ENCODE peak calls at places on chromosomes 7 and 10, in eight cellular contexts. G is astrocyte of the spinal cord, Q is astrocyte of the cerebellum, F is body of pancreas, Y is hepatocyte, E is AG04450, L is cardiac muscle cell, C is adrenal gland. O is an unnamed sample.
A peak's percentile ranks its signal among the peaks of the same experiment; 100 is the strongest.

GRCh38 chr7:23072043-23072442 is 33.5 kb upstream of the KLHL7 start:
- DNase-seq in Q (no peak), F (no peak), Y (no peak), L (peak; percentile 50), G (peak; percentile 12), C (no peak), E (no peak), O (no peak)

GRCh38 chr7:140342732-140343514 is 55.4 kb downstream of the SLC37A3 start:
- DNase-seq in Y (peak; percentile 30), Q (no peak), G (no peak), C (peak; percentile 47), L (peak; percentile 48), F (peak; percentile 53), E (no peak), O (peak; percentile 49)

GRCh38 chr7:131231381-131232220 is 96.1 kb upstream of the MKLN1 start:
- DNase-seq in L (peak; percentile 76), Q (no peak), E (peak; percentile 41), Y (no peak), F (peak; percentile 35), G (peak; percentile 68), C (no peak), O (peak; percentile 31)

GRCh38 chr7:157116762-157117161 is 22.0 kb upstream of the UBE3C start:
- DNase-seq in L (no peak), Y (no peak), E (no peak), C (no peak), G (no peak), Q (no peak), F (no peak), O (no peak)

GRCh38 chr10:131771634-131772358 is 129.0 kb upstream of the PPP2R2D start:
- DNase-seq in Y (no peak), F (no peak), G (no peak), Q (no peak), E (no peak), L (no peak), C (no peak), O (no peak)

GRCh38 chr10:124075116-124075955 is 18.1 kb downstream of the CHST15 start:
- DNase-seq in F (no peak), G (peak; percentile 16), L (no peak), E (no peak), Y (no peak), C (peak; percentile 43), Q (no peak), O (no peak)

GRCh38 chr10:114631678-114632417 is 26.2 kb downstream of the ABLIM1 start:
- DNase-seq in L (peak; percentile 13), G (peak; percentile 42), C (peak; percentile 54), Q (no peak), E (no peak), F (peak; percentile 54), Y (peak; percentile 85), O (peak; percentile 67)

GRCh38 chr10:123044391-123044790 is 35.6 kb downstream of the ACADSB start:
- DNase-seq in E (no peak), G (peak; percentile 11), Q (peak; percentile 5), F (no peak), L (peak; percentile 6), Y (no peak), C (no peak), O (no peak)

GRCh38 chr7:113172726-113173125 is 54.4 kb upstream of the SMIM30 start:
- DNase-seq in G (no peak), L (no peak), E (no peak), C (no peak), Y (no peak), Q (no peak), F (no peak), O (no peak)

GRCh38 chr10:71974489-71975011 is 10.4 kb downstream of the CHST3 start:
- DNase-seq in G (peak; percentile 59), Q (no peak), C (peak; percentile 76), F (no peak), Y (no peak), E (no peak), L (peak; percentile 27), O (no peak)

GRCh38 chr10:68251146-68251545 is 19.2 kb upstream of the ATOH7 start:
- DNase-seq in E (no peak), C (no peak), Q (no peak), L (no peak), Y (no peak), F (no peak), G (no peak), O (no peak)

GRCh38 chr7:43747703-43748102 is 10.8 kb upstream of the BLVRA start:
- DNase-seq in E (no peak), C (no peak), Q (no peak), Y (no peak), F (no peak), L (no peak), G (no peak), O (no peak)

GRCh38 chr7:90692396-90692795 is 96.3 kb downstream of the CDK14 start:
- DNase-seq in Q (no peak), C (no peak), Y (no peak), L (peak; percentile 18), G (peak; percentile 57), E (no peak), F (no peak), O (no peak)

GRCh38 chr7:48101880-48102448 is 12.9 kb downstream of the UPP1 start:
- DNase-seq in C (no peak), E (no peak), Q (no peak), L (no peak), F (no peak), Y (no peak), G (no peak), O (no peak)

GRCh38 chr7:21805793-21806192 is 139.9 kb downstream of the CDCA7L start:
- DNase-seq in F (no peak), G (no peak), L (no peak), Y (no peak), Q (no peak), E (no peak), C (no peak), O (no peak)

GRCh38 chr7:875476-876076 is 778 bp upstream of the GET4 start:
- DNase-seq in Y (no peak), L (no peak), E (no peak), F (no peak), G (no peak), Q (no peak), C (peak; percentile 60), O (no peak)
- H3K4me3 ChIP-seq in Y (peak overlapping the region; percentile 35), L (no peak overlapping the region), E (peak overlapping the region; percentile 35), F (no peak overlapping the region), G (peak overlapping the region; percentile 21), Q (peak overlapping the region; percentile 29), C (peak overlapping the region; percentile 18), O (peak overlapping the region; percentile 37)

GRCh38 chr7:17131983-17132655 is 166.3 kb upstream of the AHR start:
- DNase-seq in E (no peak), C (no peak), L (no peak), Q (no peak), G (no peak), F (no peak), Y (peak; percentile 17), O (no peak)

GRCh38 chr7:17131060-17131345 is 167.4 kb upstream of the AHR start:
- DNase-seq in Q (no peak), L (peak; percentile 56), E (no peak), G (no peak), Y (no peak), F (no peak), C (no peak), O (no peak)

GRCh38 chr7:17129218-17129617 is 169.2 kb upstream of the AHR start:
- DNase-seq in Y (no peak), F (no peak), Q (no peak), G (no peak), E (no peak), L (no peak), C (no peak), O (no peak)

GRCh38 chr7:17132726-17133125 is 165.7 kb upstream of the AHR start:
- DNase-seq in G (peak; percentile 10), Y (no peak), E (no peak), C (no peak), L (no peak), Q (no peak), F (no peak), O (no peak)

GRCh38 chr7:17130281-17131059 is 168.0 kb upstream of the AHR start:
- DNase-seq in C (no peak), Q (peak; percentile 64), E (peak; percentile 39), Y (peak; percentile 63), F (peak; percentile 44), G (peak; percentile 90), L (peak; percentile 81), O (no peak)
- H3K4me3 ChIP-seq in C (no peak overlapping the region), Q (no peak overlapping the region), E (no peak overlapping the region), Y (no peak overlapping the region), F (no peak overlapping the region), G (no peak overlapping the region), L (no peak overlapping the region), O (no peak overlapping the region)

GRCh38 chr7:29288534-29289091 is 94.0 kb downstream of the CHN2 start:
- DNase-seq in Q (no peak), C (no peak), L (no peak), Y (no peak), E (no peak), F (no peak), G (no peak), O (no peak)

GRCh38 chr7:29287366-29287765 is 92.8 kb downstream of the CHN2 start:
- DNase-seq in Y (no peak), Q (peak; percentile 77), E (no peak), C (no peak), L (peak; percentile 84), G (peak; percentile 91), F (peak; percentile 34), O (no peak)

GRCh38 chr7:29290829-29291228 is 96.3 kb downstream of the CHN2 start:
- DNase-seq in E (no peak), Q (no peak), F (no peak), G (no peak), L (no peak), Y (no peak), C (no peak), O (no peak)

GRCh38 chr7:29291723-29292591 is 97.4 kb downstream of the CHN2 start:
- DNase-seq in L (no peak), Q (no peak), Y (peak; percentile 35), F (no peak), G (no peak), E (no peak), C (no peak), O (no peak)

DNA sequence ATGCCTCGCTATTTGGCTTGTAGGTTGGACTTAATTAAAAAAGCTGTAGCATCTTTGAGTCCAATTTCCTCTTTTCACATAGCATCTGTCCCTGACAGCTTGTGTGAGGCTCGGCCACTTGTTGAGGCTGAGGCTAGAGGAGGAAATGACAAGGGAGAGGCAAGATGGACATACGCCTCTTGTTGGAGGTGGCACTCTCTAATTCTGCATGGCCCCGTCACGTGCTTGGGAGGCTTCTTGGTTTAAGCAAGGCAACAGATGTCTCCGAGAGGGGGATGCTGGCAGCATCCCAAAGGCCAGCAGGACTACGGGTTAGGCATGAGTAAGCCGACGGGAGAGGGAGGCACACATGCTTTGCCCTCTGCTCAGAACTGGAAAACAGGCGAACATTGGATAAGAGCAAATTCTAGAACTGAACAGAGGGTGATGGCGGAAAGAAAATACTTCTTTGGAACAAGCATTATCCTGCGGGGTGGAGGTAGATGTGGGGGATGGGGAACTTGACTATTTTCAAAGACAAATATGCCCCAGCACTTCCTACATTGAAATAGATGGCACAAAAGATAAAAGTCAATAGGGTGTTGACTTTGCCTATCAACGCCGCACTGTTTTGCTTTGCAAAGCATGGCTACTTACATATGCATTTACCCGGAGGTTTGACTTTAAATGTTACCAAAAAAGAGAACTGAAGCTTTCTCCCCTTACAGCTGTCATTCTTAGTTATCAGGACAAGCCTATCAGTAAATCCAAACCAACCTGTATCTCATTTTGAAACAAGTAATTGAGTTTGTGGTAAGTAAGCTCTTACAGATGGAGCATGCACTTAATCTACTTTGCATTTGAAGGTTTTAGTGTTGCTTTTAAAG is 94.8 kb downstream of the CHN2 start:
- DNase-seq in L (peak; percentile 77), Q (peak; percentile 19), Y (no peak), F (peak; percentile 28), G (peak; percentile 51), E (no peak), C (peak; percentile 35), O (no peak)
- H3K4me3 ChIP-seq in L (no peak overlapping the region), Q (no peak overlapping the region), Y (no peak overlapping the region), F (no peak overlapping the region), G (no peak overlapping the region), E (no peak overlapping the region), C (no peak overlapping the region), O (no peak overlapping the region)

GRCh38 chr10:60733826-60734225 is 44.5 kb upstream of the CDK1 start:
- DNase-seq in C (no peak), Q (no peak), F (no peak), L (no peak), Y (no peak), E (no peak), G (no peak), O (no peak)
- H3K4me3 ChIP-seq in C (no peak overlapping the region), Q (peak overlapping the region; percentile 58), F (no peak overlapping the region), L (peak overlapping the region; percentile 59), Y (peak overlapping the region; percentile 77), E (no peak overlapping the region), G (peak overlapping the region; percentile 51), O (peak overlapping the region; percentile 64)